ENCODE peak calls at places on chromosomes 16 and 17, in ten cellular contexts. G, K, Y, I, D, P, N, F, J and C are unnamed samples.

GRCh38 chr16:66503030-66503429 is 46.9 kb downstream of the TK2 start:
- DNase-seq in G (no peak), K (no peak), Y (peak), I (no peak), D (no peak), P (no peak), N (peak), F (peak), J (no peak), C (peak)

GRCh38 chr16:17131351-17131750 is 339.4 kb downstream of the XYLT1 start:
- DNase-seq in G (no peak), K (no peak), Y (no peak), I (no peak), D (no peak), P (no peak), N (no peak), F (no peak), J (no peak), C (no peak)

GRCh38 chr17:19769946-19770652 is 22.0 kb upstream of the ALDH3A1 start:
- DNase-seq in G (no peak), K (no peak), Y (no peak), I (no peak), D (no peak), P (no peak), N (no peak), F (no peak), J (peak), C (no peak)

GRCh38 chr16:7689234-7689633 is 356.6 kb downstream of the RBFOX1 start:
- DNase-seq in G (no peak), K (no peak), Y (no peak), I (no peak), D (no peak), P (no peak), N (no peak), F (no peak), J (no peak), C (no peak)

GRCh38 chr17:33854596-33854995 is 400.5 kb upstream of the CCL2 start:
- DNase-seq in G (no peak), K (no peak), Y (no peak), I (no peak), D (no peak), P (no peak), N (no peak), F (no peak), J (no peak), C (no peak)

GRCh38 chr16:12113581-12114375 is 137.2 kb downstream of the SNX29 start:
- DNase-seq in G (no peak), K (no peak), Y (no peak), I (no peak), D (no peak), P (no peak), N (no peak), F (no peak), J (peak), C (no peak)

GRCh38 chr17:18039535-18040286 is 503 bp downstream of the GID4 start:
- DNase-seq in G (no peak), K (peak), Y (no peak), I (no peak), D (peak), P (no peak), N (peak), F (peak), J (no peak), C (peak)

GRCh38 chr16:4315185-4316102 is at the start of gene GLIS2:
- DNase-seq in G (peak), K (no peak), Y (no peak), I (peak), D (no peak), P (no peak), N (peak), F (peak), J (peak), C (peak)

GRCh38 chr16:69171325-69172095 is 15.5 kb upstream of the SNTB2 start:
- DNase-seq in G (no peak), K (no peak), Y (no peak), I (no peak), D (no peak), P (no peak), N (no peak), F (no peak), J (peak), C (no peak)

GRCh38 chr17:17196776-17197175 is 9.4 kb downstream of the PLD6 start:
- DNase-seq in G (no peak), K (no peak), Y (no peak), I (no peak), D (no peak), P (no peak), N (no peak), F (no peak), J (no peak), C (no peak)

GRCh38 chr17:7858487-7858832 is 657 bp downstream of the CYB5D1 start:
- DNase-seq in G (no peak), K (peak), Y (no peak), I (no peak), D (no peak), P (no peak), N (peak), F (peak), J (peak), C (peak)

GRCh38 chr17:81309140-81309858 is 14.2 kb upstream of the SLC38A10 start:
- DNase-seq in G (peak), K (peak), Y (no peak), I (no peak), D (no peak), P (no peak), N (peak), F (peak), J (peak), C (peak)